ENCODE peak calls at places on chromosome 1, in ten cellular contexts. One of them, this sample, is unnamed.

GRCh38 chr1:23594927-23595353 is 35.6 kb upstream of the ID3 start:
- DNase-seq in HFF-Myc: no peak
- DNase-seq in neural progenitor cell: no peak
- DNase-seq in small intestine: no peak
- DNase-seq in SW480: no peak
- DNase-seq in EH: no peak
- DNase-seq in HT1080: no peak
- DNase-seq in stimulated activated CD8-positive, alpha-beta memory T cell treated with anti-CD3 and anti-CD28 coated beads, Interleukin-15, amount 100 ng/mL, for 1 hour: no peak
- DNase-seq in NCI-H1048: no peak
- DNase-seq in CD8-positive, alpha-beta memory T cell: no peak
- DNase-seq in this sample: no peak

GRCh38 chr1:201696217-201696761 is 132.7 kb upstream of the IPO9 start:
- DNase-seq in HFF-Myc: peak
- DNase-seq in neural progenitor cell: no peak
- DNase-seq in small intestine: no peak
- DNase-seq in SW480: no peak
- DNase-seq in EH: peak
- DNase-seq in HT1080: peak
- DNase-seq in stimulated activated CD8-positive, alpha-beta memory T cell treated with anti-CD3 and anti-CD28 coated beads, Interleukin-15, amount 100 ng/mL, for 1 hour: no peak
- DNase-seq in NCI-H1048: no peak
- DNase-seq in CD8-positive, alpha-beta memory T cell: no peak
- DNase-seq in this sample: peak

GRCh38 chr1:218494449-218494852 is 149.3 kb downstream of the TGFB2 start:
- DNase-seq in HFF-Myc: no peak
- DNase-seq in neural progenitor cell: peak
- DNase-seq in small intestine: no peak
- DNase-seq in SW480: no peak
- DNase-seq in EH: no peak
- DNase-seq in HT1080: no peak
- DNase-seq in stimulated activated CD8-positive, alpha-beta memory T cell treated with anti-CD3 and anti-CD28 coated beads, Interleukin-15, amount 100 ng/mL, for 1 hour: no peak
- DNase-seq in NCI-H1048: peak
- DNase-seq in CD8-positive, alpha-beta memory T cell: no peak
- DNase-seq in this sample: no peak

GRCh38 chr1:31715097-31715872 is 11.5 kb upstream of the COL16A1 start:
- DNase-seq in HFF-Myc: peak
- DNase-seq in neural progenitor cell: peak
- DNase-seq in small intestine: peak
- DNase-seq in SW480: peak
- DNase-seq in EH: peak
- DNase-seq in HT1080: peak
- DNase-seq in stimulated activated CD8-positive, alpha-beta memory T cell treated with anti-CD3 and anti-CD28 coated beads, Interleukin-15, amount 100 ng/mL, for 1 hour: no peak
- DNase-seq in NCI-H1048: no peak
- DNase-seq in CD8-positive, alpha-beta memory T cell: no peak
- DNase-seq in this sample: peak

GRCh38 chr1:195790514-195791168 is 817.6 kb downstream of the KCNT2 start:
- DNase-seq in HFF-Myc: no peak
- DNase-seq in neural progenitor cell: no peak
- DNase-seq in small intestine: no peak
- DNase-seq in SW480: no peak
- DNase-seq in EH: no peak
- DNase-seq in HT1080: no peak
- DNase-seq in stimulated activated CD8-positive, alpha-beta memory T cell treated with anti-CD3 and anti-CD28 coated beads, Interleukin-15, amount 100 ng/mL, for 1 hour: no peak
- DNase-seq in NCI-H1048: no peak
- DNase-seq in CD8-positive, alpha-beta memory T cell: no peak
- DNase-seq in this sample: no peak

GRCh38 chr1:3895279-3895950 is 4.7 kb downstream of the C1orf174 start:
- DNase-seq in HFF-Myc: no peak
- DNase-seq in neural progenitor cell: no peak
- DNase-seq in small intestine: no peak
- DNase-seq in SW480: no peak
- DNase-seq in EH: peak
- DNase-seq in HT1080: no peak
- DNase-seq in stimulated activated CD8-positive, alpha-beta memory T cell treated with anti-CD3 and anti-CD28 coated beads, Interleukin-15, amount 100 ng/mL, for 1 hour: no peak
- DNase-seq in NCI-H1048: no peak
- DNase-seq in CD8-positive, alpha-beta memory T cell: no peak
- DNase-seq in this sample: no peak

GRCh38 chr1:12617901-12618660 is at the start of gene DHRS3:
- DNase-seq in HFF-Myc: no peak
- DNase-seq in neural progenitor cell: peak
- DNase-seq in small intestine: peak
- DNase-seq in SW480: peak
- DNase-seq in EH: peak
- DNase-seq in HT1080: no peak
- DNase-seq in stimulated activated CD8-positive, alpha-beta memory T cell treated with anti-CD3 and anti-CD28 coated beads, Interleukin-15, amount 100 ng/mL, for 1 hour: peak
- DNase-seq in NCI-H1048: no peak
- DNase-seq in CD8-positive, alpha-beta memory T cell: peak
- DNase-seq in this sample: peak

GRCh38 chr1:175129997-175130648 is 62.5 kb downstream of the KIAA0040 start:
- DNase-seq in HFF-Myc: no peak
- DNase-seq in neural progenitor cell: peak
- DNase-seq in small intestine: no peak
- DNase-seq in SW480: no peak
- DNase-seq in EH: peak
- DNase-seq in HT1080: peak
- DNase-seq in stimulated activated CD8-positive, alpha-beta memory T cell treated with anti-CD3 and anti-CD28 coated beads, Interleukin-15, amount 100 ng/mL, for 1 hour: no peak
- DNase-seq in NCI-H1048: no peak
- DNase-seq in CD8-positive, alpha-beta memory T cell: no peak
- DNase-seq in this sample: no peak

GRCh38 chr1:78836736-78837135 is 169.8 kb downstream of the ADGRL4 start:
- DNase-seq in HFF-Myc: no peak
- DNase-seq in neural progenitor cell: no peak
- DNase-seq in small intestine: peak
- DNase-seq in SW480: no peak
- DNase-seq in EH: peak
- DNase-seq in HT1080: no peak
- DNase-seq in stimulated activated CD8-positive, alpha-beta memory T cell treated with anti-CD3 and anti-CD28 coated beads, Interleukin-15, amount 100 ng/mL, for 1 hour: no peak
- DNase-seq in NCI-H1048: no peak
- DNase-seq in CD8-positive, alpha-beta memory T cell: no peak
- DNase-seq in this sample: no peak

This sample was measured in anterior cingulate cortex.